ENCODE peak calls at places on chromosomes 2 and 18, in eight cellular contexts. S, U, X, T, M, L, V and K are unnamed samples.

GRCh38 chr2:188117706-188118105 is 174.0 kb upstream of the GULP1 start:
- DNase-seq in S (no peak), U (no peak), X (no peak), T (no peak), M (no peak), L (no peak), V (no peak), K (no peak)

GRCh38 chr2:105038383-105039061 is 653 bp downstream of the MRPS9 start:
- DNase-seq in S (no peak), U (no peak), X (peak; percentile 19), T (no peak), M (no peak), L (peak; percentile 40), V (no peak), K (no peak)

GRCh38 chr2:32356735-32357544 is at the start of gene BIRC6:
- DNase-seq in S (peak; percentile 98), U (peak; percentile 90), X (peak; percentile 67), T (peak; percentile 96), M (peak; percentile 100), L (peak; percentile 98), V (peak; percentile 98), K (peak; percentile 94)

GRCh38 chr18:13264986-13265900 is 46.7 kb downstream of the LDLRAD4 start:
- DNase-seq in S (no peak), U (no peak), X (no peak), T (peak; percentile 65), M (peak; percentile 29), L (no peak), V (no peak), K (no peak)

GRCh38 chr2:47008381-47009280 is 93.0 kb upstream of the MCFD2 start:
- DNase-seq in S (no peak), U (no peak), X (no peak), T (no peak), M (no peak), L (peak; percentile 62), V (peak; percentile 75), K (no peak)

GRCh38 chr2:113098061-113098460 is 29.3 kb upstream of the IL1RN start:
- DNase-seq in S (no peak), U (no peak), X (no peak), T (no peak), M (no peak), L (no peak), V (no peak), K (no peak)

GRCh38 chr2:42216712-42217111 is 47.6 kb downstream of the EML4 start:
- DNase-seq in S (no peak), U (no peak), X (no peak), T (no peak), M (no peak), L (no peak), V (peak; percentile 71), K (no peak)

GRCh38 chr18:23849141-23849540 is 159.9 kb downstream of the LAMA3 start:
- DNase-seq in S (no peak), U (no peak), X (no peak), T (no peak), M (no peak), L (no peak), V (no peak), K (no peak)

GRCh38 chr2:16197504-16198147 is 257.3 kb downstream of the MYCN start:
- DNase-seq in S (no peak), U (no peak), X (no peak), T (no peak), M (no peak), L (no peak), V (no peak), K (no peak)

GRCh38 chr2:62958206-62958605 is 92.4 kb upstream of the OTX1 start:
- DNase-seq in S (no peak), U (no peak), X (no peak), T (no peak), M (no peak), L (no peak), V (no peak), K (no peak)

GRCh38 chr2:232377841-232378734 is 463 bp upstream of the ALPP start:
- DNase-seq in S (no peak), U (no peak), X (no peak), T (no peak), M (peak; percentile 65), L (no peak), V (no peak), K (no peak)

GRCh38 chr2:85736456-85737355 is 17.1 kb upstream of the ATOH8 start:
- DNase-seq in S (no peak), U (no peak), X (no peak), T (no peak), M (no peak), L (no peak), V (no peak), K (no peak)

GRCh38 chr2:15901808-15902130 is 38.6 kb upstream of the MYCN start:
- DNase-seq in S (no peak), U (no peak), X (no peak), T (no peak), M (no peak), L (no peak), V (no peak), K (no peak)

GRCh38 chr2:222000326-222000725 is 298.5 kb downstream of the PAX3 start:
- DNase-seq in S (no peak), U (no peak), X (no peak), T (no peak), M (no peak), L (no peak), V (no peak), K (no peak)

GRCh38 chr2:151363709-151364108 is 6.3 kb downstream of the TNFAIP6 start:
- DNase-seq in S (no peak), U (no peak), X (no peak), T (no peak), M (no peak), L (peak; percentile 82), V (peak; percentile 92), K (no peak)

GRCh38 chr18:62760403-62760734 is 45.0 kb downstream of the PHLPP1 start:
- DNase-seq in S (no peak), U (no peak), X (no peak), T (no peak), M (no peak), L (no peak), V (no peak), K (no peak)

GRCh38 chr2:147008481-147008880 is 836.3 kb upstream of the ACVR2A start:
- DNase-seq in S (no peak), U (no peak), X (no peak), T (no peak), M (no peak), L (no peak), V (no peak), K (no peak)

GRCh38 chr2:234949762-234950434 is 1.9 kb upstream of the SH3BP4 start:
- DNase-seq in S (no peak), U (no peak), X (no peak), T (no peak), M (no peak), L (peak; percentile 55), V (peak; percentile 86), K (no peak)

GRCh38 chr2:157672129-157672528 is 43.5 kb upstream of the ACVR1C start:
- DNase-seq in S (no peak), U (no peak), X (no peak), T (no peak), M (no peak), L (no peak), V (no peak), K (no peak)

GRCh38 chr2:130834091-130834922 is 2.4 kb upstream of the ARHGEF4 start:
- DNase-seq in S (no peak), U (no peak), X (no peak), T (no peak), M (peak; percentile 46), L (no peak), V (peak; percentile 44), K (no peak)

GRCh38 chr2:10369269-10370255 is 66.9 kb downstream of the HPCAL1 start:
- DNase-seq in S (no peak), U (no peak), X (no peak), T (no peak), M (peak; percentile 81), L (no peak), V (no peak), K (no peak)

GRCh38 chr18:68148862-68149261 is 566.0 kb downstream of the TMX3 start:
- DNase-seq in S (no peak), U (no peak), X (no peak), T (no peak), M (no peak), L (peak; percentile 5), V (no peak), K (no peak)

GRCh38 chr18:28124239-28125029 is 52.5 kb downstream of the CDH2 start:
- DNase-seq in S (no peak), U (no peak), X (no peak), T (no peak), M (no peak), L (no peak), V (peak; percentile 67), K (no peak)

GRCh38 chr2:220499281-220499680 is 871.9 kb downstream of the SLC4A3 start:
- DNase-seq in S (no peak), U (no peak), X (no peak), T (no peak), M (no peak), L (no peak), V (peak; percentile 42), K (no peak)

GRCh38 chr2:217394510-217395351 is 534.9 kb upstream of the TNP1 start:
- DNase-seq in S (no peak), U (no peak), X (no peak), T (no peak), M (no peak), L (no peak), V (peak; percentile 18), K (no peak)

GRCh38 chr2:241989074-241989473 is 119.5 kb downstream of the RTP5 start:
- DNase-seq in S (no peak), U (no peak), X (no peak), T (no peak), M (no peak), L (no peak), V (no peak), K (no peak)